ENCODE peak calls at places on chromosomes 13 and 19, in six cellular contexts. B, L, P, Q, D and H are unnamed samples.

GRCh38 chr19:44430956-44431355 is 17.3 kb downstream of the ZNF229 start:
- DNase-seq in L (no peak), B (no peak), D (no peak), P (no peak), Q (no peak), H (no peak)

GRCh38 chr19:47035127-47035494 is 13.3 kb downstream of the TMEM160 start:
- DNase-seq in Q (no peak), D (peak), P (no peak), L (peak), B (peak), H (no peak)

GRCh38 chr19:1173160-1173844 is 766 bp downstream of the SBNO2 start:
- DNase-seq in B (peak), Q (no peak), L (no peak), P (peak), D (no peak), H (no peak)

GRCh38 chr13:30158774-30159445 is 148.4 kb downstream of the KATNAL1 start:
- DNase-seq in L (peak), D (no peak), P (peak), Q (peak), B (no peak), H (no peak)

GRCh38 chr19:14830702-14831101 is 4.3 kb downstream of the OR7A5 start:
- DNase-seq in L (no peak), P (no peak), D (no peak), B (no peak), Q (no peak), H (no peak)

GRCh38 chr19:23259961-23260360 is 9.8 kb upstream of the ZNF724 start:
- DNase-seq in D (no peak), B (no peak), P (no peak), L (no peak), Q (no peak), H (no peak)

GRCh38 chr19:925087-925911 is 536 bp upstream of the ARID3A start:
- DNase-seq in Q (no peak), B (peak), L (peak), D (peak), P (peak), H (peak)

GRCh38 chr13:65592757-65593156 is 1637.4 kb downstream of the PCDH9 start:
- DNase-seq in B (no peak), D (no peak), Q (no peak), L (no peak), P (peak), H (no peak)

GRCh38 chr13:102598061-102598460 is 1.3 kb downstream of the TPP2 start:
- DNase-seq in Q (no peak), B (no peak), P (no peak), D (peak), L (no peak), H (no peak)

GRCh38 chr13:39811051-39811450 is 155.6 kb downstream of the COG6 start:
- DNase-seq in D (no peak), P (no peak), L (no peak), B (no peak), Q (no peak), H (no peak)

GRCh38 chr19:2533686-2534085 is 57.8 kb downstream of the GADD45B start:
- DNase-seq in P (peak), D (no peak), B (no peak), L (no peak), Q (no peak), H (no peak)

GRCh38 chr13:25192489-25192888 is 20.4 kb upstream of the AMER2 start:
- DNase-seq in B (no peak), L (no peak), D (no peak), P (no peak), Q (no peak), H (no peak)

GRCh38 chr13:114131581-114132418 is 623 bp downstream of the RASA3 start:
- DNase-seq in B (no peak), Q (no peak), D (peak), P (peak), L (peak), H (no peak)

GRCh38 chr13:99419591-99420243 is 81.6 kb upstream of the TM9SF2 start:
- DNase-seq in L (no peak), P (no peak), Q (no peak), B (no peak), D (no peak), H (no peak)

GRCh38 chr19:1042689-1043511 is 3.0 kb downstream of the ABCA7 start:
- DNase-seq in D (peak), Q (no peak), L (no peak), B (no peak), P (no peak), H (no peak)

GRCh38 chr13:43567608-43568007 is 219.2 kb downstream of the ENOX1 start:
- DNase-seq in L (no peak), B (no peak), P (peak), Q (peak), D (no peak), H (no peak)

GRCh38 chr19:1748115-1748702 is 5.1 kb upstream of the ONECUT3 start:
- DNase-seq in L (peak), P (no peak), B (no peak), D (no peak), Q (no peak), H (no peak)

GRCh38 chr19:41887711-41888382 is 4.9 kb downstream of the ARHGEF1 start:
- DNase-seq in D (no peak), Q (no peak), B (peak), P (peak), L (peak), H (peak)

GRCh38 chr19:47848871-47849473 is 10.1 kb upstream of the TPRX2 start:
- DNase-seq in B (no peak), L (peak), D (no peak), P (peak), Q (no peak), H (no peak)

GRCh38 chr19:41994521-41994971 is 516 bp upstream of the ATP1A3 start:
- DNase-seq in P (no peak), D (peak), B (peak), L (no peak), Q (no peak), H (no peak)

GRCh38 chr19:55451522-55452380 is 8.7 kb upstream of the SHISA7 start:
- DNase-seq in P (no peak), Q (no peak), B (peak), D (peak), L (no peak), H (peak)

GRCh38 chr19:39155114-39155700 is 29.6 kb downstream of the PAK4 start:
- DNase-seq in L (no peak), P (no peak), Q (no peak), B (no peak), D (no peak), H (no peak)

GRCh38 chr13:79808475-79808874 is 327.5 kb downstream of the NDFIP2 start:
- DNase-seq in D (no peak), Q (no peak), P (no peak), L (no peak), B (no peak), H (no peak)

GRCh38 chr19:35254341-35255297 is 5.8 kb downstream of the LSR start:
- DNase-seq in L (no peak), P (no peak), D (no peak), B (no peak), Q (no peak), H (no peak)

GRCh38 chr19:12628040-12629022 is 17.6 kb downstream of the ZNF791 start:
- DNase-seq in D (no peak), B (no peak), P (peak), Q (no peak), L (peak), H (no peak)

GRCh38 chr19:6064016-6064702 is 46.1 kb downstream of the RFX2 start:
- DNase-seq in B (no peak), Q (no peak), D (no peak), L (no peak), P (no peak), H (no peak)

GRCh38 chr19:35882074-35882832 is 13.9 kb downstream of the APLP1 start:
- DNase-seq in D (peak), B (peak), Q (peak), P (peak), L (peak), H (no peak)

GRCh38 chr13:36428083-36428482 is 4.2 kb upstream of the CCNA1 start:
- DNase-seq in L (no peak), D (no peak), B (no peak), P (peak), Q (no peak), H (no peak)

GRCh38 chr13:107870400-107870799 is 344.9 kb downstream of the LIG4 start:
- DNase-seq in P (no peak), D (no peak), Q (no peak), L (no peak), B (no peak), H (no peak)

GRCh38 chr19:14185158-14185557 is 20.8 kb downstream of the ADGRL1 start:
- DNase-seq in D (no peak), P (no peak), B (no peak), Q (no peak), L (no peak), H (no peak)

GRCh38 chr13:98487522-98487921 is 89.4 kb downstream of the STK24 start:
- DNase-seq in P (no peak), L (no peak), Q (no peak), D (no peak), B (no peak), H (no peak)

GRCh38 chr13:66036024-66036614 is 1194.0 kb downstream of the PCDH9 start:
- DNase-seq in L (no peak), B (peak), D (no peak), P (peak), Q (no peak), H (no peak)

GRCh38 chr19:8194528-8195275 is 14.5 kb upstream of the CERS4 start:
- DNase-seq in Q (no peak), D (no peak), L (peak), P (no peak), B (no peak), H (peak)

GRCh38 chr19:45739498-45740439 is 6.5 kb downstream of the MEIOSIN start:
- DNase-seq in L (peak), P (no peak), D (no peak), B (no peak), Q (no peak), H (no peak)

GRCh38 chr19:46383846-46384245 is 29.5 kb downstream of the CCDC8 start:
- DNase-seq in L (no peak), Q (no peak), B (no peak), P (no peak), D (no peak), H (no peak)

GRCh38 chr13:51950722-51951121 is 60.5 kb downstream of the ATP7B start:
- DNase-seq in Q (no peak), D (peak), P (peak), L (no peak), B (no peak), H (no peak)

GRCh38 chr19:49430172-49430677 is 5.0 kb downstream of the GFY start:
- DNase-seq in P (no peak), L (no peak), B (no peak), D (no peak), Q (no peak), H (no peak)

GRCh38 chr13:39452834-39453233 is 150.2 kb downstream of the LHFPL6 start:
- DNase-seq in Q (no peak), P (no peak), B (peak), L (no peak), D (no peak), H (no peak)